ENCODE peak calls at places on chromosomes 13 and 19, in four cellular contexts. W is IMR-90, T is H9, I is H1. F is an unnamed sample.

GRCh38 chr19:8334458-8335342 is 8.4 kb downstream of the KANK3 start:
- DNase-seq in I (no peak), W (peak), T (peak), F (peak)

GRCh38 chr13:75621147-75621546 is 15.0 kb upstream of the LMO7 start:
- DNase-seq in T (no peak), W (peak), I (no peak), F (no peak)

GRCh38 chr19:11279505-11280236 is 16.3 kb upstream of the TSPAN16 start:
- DNase-seq in T (no peak), W (no peak), I (no peak), F (no peak)

GRCh38 chr19:42285546-42285945 is 16.4 kb upstream of the PRR19 start:
- DNase-seq in I (no peak), T (peak), W (no peak), F (no peak)

GRCh38 chr19:58386166-58386575 is 898 bp upstream of the RPS5 start:
- DNase-seq in I (no peak), W (no peak), T (peak), F (no peak)

GRCh38 chr13:40476175-40476958 is 190.1 kb downstream of the FOXO1 start:
- DNase-seq in W (no peak), I (no peak), T (no peak), F (no peak)

GRCh38 chr13:92407858-92408257 is 818.7 kb upstream of the GPC6 start:
- DNase-seq in W (no peak), T (peak), I (no peak), F (peak)

GRCh38 chr19:6750062-6750461 is 10.6 kb downstream of the TRIP10 start:
- DNase-seq in I (no peak), T (no peak), W (no peak), F (no peak)

GRCh38 chr13:74052402-74052928 is 81.7 kb downstream of the KLF12 start:
- DNase-seq in W (no peak), I (no peak), T (no peak), F (peak)

DNA sequence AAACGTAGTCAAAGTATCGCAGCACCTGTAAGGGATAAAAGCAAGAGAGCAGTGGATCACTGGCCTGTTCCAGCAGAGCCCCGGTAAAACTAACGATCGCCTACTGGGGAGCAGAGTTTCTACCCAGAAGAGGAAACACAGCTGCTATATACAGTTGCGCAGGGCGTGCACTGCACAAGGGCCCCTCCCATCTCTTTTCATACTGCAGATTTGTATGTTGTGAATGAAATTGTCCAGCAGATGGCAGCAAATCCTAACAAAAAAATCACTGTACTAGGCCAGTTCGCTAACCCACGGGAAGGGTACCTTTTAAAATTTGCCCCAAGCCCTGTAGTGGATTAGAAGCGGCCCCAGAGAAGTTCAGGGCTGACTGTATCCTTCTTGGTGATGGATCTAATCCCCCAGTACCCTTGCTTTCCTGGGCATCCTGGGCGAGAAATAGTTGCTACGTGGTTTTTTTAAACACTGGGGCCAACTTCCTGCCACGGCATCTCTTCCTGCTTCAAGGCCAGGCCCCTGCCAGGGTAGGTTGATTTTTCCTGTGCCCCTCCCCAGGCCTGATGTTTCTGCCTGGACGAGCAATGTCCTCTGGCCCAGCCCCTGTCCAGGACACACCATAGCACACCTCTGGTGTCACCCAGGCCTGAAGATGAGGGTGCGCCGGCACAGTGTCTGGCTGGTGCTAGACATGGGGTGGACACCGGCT is 127.0 kb downstream of the IER2 start:
- DNase-seq in I (no peak), W (peak), T (peak), F (peak)
- H3K56ac ChIP-seq in I (no peak), W (no peak), T (no peak), F (no peak)

DNA sequence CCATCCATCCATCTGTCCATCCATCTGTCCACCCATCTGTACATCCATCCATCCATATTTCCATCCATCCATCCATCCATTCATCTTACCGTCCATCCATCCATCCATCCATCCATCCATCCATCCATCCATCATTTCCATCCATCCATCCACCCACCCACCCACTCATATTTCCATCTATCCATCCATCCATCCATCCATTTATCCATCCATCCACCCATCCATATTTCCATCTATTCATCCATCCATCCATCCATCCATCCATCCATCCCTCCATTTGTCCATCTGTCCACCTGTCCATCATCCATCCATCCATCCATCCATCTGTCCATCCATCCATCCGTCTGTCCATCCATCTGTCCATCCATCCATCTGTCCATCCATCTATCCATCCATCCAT is 20.3 kb upstream of the EMC10 start:
- DNase-seq in W (no peak), T (no peak), I (no peak), F (no peak)
- H2BK15ac ChIP-seq in W (no peak), T (no peak), I (no peak), F (no peak)

DNA sequence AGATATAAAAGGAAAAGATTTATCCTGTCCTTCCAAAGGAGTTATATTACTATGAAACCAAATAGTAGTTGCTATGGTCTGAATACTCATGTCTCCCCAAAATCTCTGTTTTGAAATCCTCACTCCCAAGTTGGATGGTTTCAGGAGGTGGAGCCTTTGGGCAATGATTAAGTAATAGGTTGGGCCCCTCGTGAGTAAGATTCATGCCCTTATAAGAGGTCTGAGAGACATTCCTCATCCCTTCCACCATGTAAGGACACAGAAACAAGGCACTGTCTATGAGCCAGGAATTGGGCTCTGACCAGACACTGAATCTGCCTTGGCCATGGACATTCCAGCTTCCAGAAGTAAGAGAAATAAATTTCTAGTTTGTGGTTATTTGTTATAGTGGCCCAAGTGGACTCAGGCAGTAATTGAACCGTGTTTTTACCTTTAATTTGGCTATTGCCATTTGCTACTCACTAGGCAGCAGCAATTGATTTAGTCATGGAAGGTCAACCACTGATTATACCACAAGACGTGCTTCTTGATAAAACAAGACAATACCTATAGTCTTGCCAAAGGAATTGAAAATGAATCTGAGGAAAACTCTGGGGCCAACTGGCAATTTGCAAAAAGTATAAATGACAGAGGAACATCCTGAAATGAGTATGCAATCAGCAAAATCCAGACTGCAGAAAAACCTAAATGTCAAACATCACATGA is 717.4 kb upstream of the SPRY2 start:
- DNase-seq in T (no peak), W (no peak), I (no peak), F (no peak)
- H3K56ac ChIP-seq in T (no peak), W (no peak), I (no peak), F (no peak)

GRCh38 chr13:28100149-28101121 is at the start of gene FLT3:
- DNase-seq in W (peak), I (peak), T (peak), F (peak)
- H2BK15ac ChIP-seq in W (no peak), I (peak), T (no peak), F (no peak)

GRCh38 chr13:30154531-30154930 is 152.8 kb downstream of the KATNAL1 start:
- DNase-seq in I (no peak), T (no peak), W (no peak), F (no peak)
- H3K56ac ChIP-seq in I (no peak), T (no peak), W (no peak), F (no peak)

F was measured in mesendoderm.